ENCODE peak calls at places on chromosomes 1 and 21, in six cellular contexts. N, R, T, C, Z and S are unnamed samples.

GRCh38 chr1:168552961-168553360 is 9.2 kb upstream of the XCL2 start:
- DNase-seq in N (no peak), T (no peak), C (no peak), R (no peak), Z (no peak), S (no peak)

GRCh38 chr1:115078708-115079107 is 10.6 kb downstream of the TSPAN2 start:
- DNase-seq in N (no peak), C (no peak), Z (no peak), T (no peak), R (no peak), S (no peak)

GRCh38 chr1:83641206-83641658 is 357.7 kb downstream of the TTLL7 start:
- DNase-seq in C (no peak), N (no peak), R (no peak), T (no peak), Z (no peak), S (no peak)

GRCh38 chr1:165543651-165544452 is at the start of gene LRRC52:
- DNase-seq in T (peak), N (peak), C (no peak), R (no peak), Z (no peak), S (no peak)

GRCh38 chr1:67723620-67724019 is 38.6 kb downstream of the GADD45A start:
- DNase-seq in Z (no peak), C (no peak), R (no peak), N (no peak), T (no peak), S (no peak)

GRCh38 chr1:156356875-156357534 is 12.0 kb upstream of the RHBG start:
- DNase-seq in C (no peak), N (peak), T (peak), Z (no peak), R (peak), S (peak)

GRCh38 chr1:108617008-108617723 is 43.7 kb downstream of the HENMT1 start:
- DNase-seq in C (no peak), N (no peak), R (no peak), Z (no peak), T (no peak), S (no peak)

GRCh38 chr1:43982241-43982640 is 3.2 kb downstream of the B4GALT2 start:
- DNase-seq in N (no peak), C (no peak), R (no peak), Z (no peak), T (peak), S (no peak)

GRCh38 chr1:233412812-233413211 is 85.3 kb downstream of the MAP3K21 start:
- DNase-seq in T (no peak), R (no peak), Z (no peak), N (no peak), C (no peak), S (no peak)

GRCh38 chr1:23646086-23646485 is 45.5 kb upstream of the RPL11 start:
- DNase-seq in R (no peak), C (no peak), N (no peak), Z (no peak), T (no peak), S (no peak)

GRCh38 chr1:228370941-228371740 is 35.5 kb downstream of the TRIM11 start:
- DNase-seq in C (no peak), Z (no peak), N (no peak), R (no peak), T (peak), S (no peak)

GRCh38 chr1:238558156-238558555 is 667.4 kb upstream of the ZP4 start:
- DNase-seq in C (peak), N (no peak), Z (peak), R (no peak), T (no peak), S (no peak)

GRCh38 chr21:42484966-42485365 is 11.1 kb downstream of the RSPH1 start:
- DNase-seq in N (no peak), R (no peak), C (no peak), Z (no peak), T (no peak), S (no peak)

DNA sequence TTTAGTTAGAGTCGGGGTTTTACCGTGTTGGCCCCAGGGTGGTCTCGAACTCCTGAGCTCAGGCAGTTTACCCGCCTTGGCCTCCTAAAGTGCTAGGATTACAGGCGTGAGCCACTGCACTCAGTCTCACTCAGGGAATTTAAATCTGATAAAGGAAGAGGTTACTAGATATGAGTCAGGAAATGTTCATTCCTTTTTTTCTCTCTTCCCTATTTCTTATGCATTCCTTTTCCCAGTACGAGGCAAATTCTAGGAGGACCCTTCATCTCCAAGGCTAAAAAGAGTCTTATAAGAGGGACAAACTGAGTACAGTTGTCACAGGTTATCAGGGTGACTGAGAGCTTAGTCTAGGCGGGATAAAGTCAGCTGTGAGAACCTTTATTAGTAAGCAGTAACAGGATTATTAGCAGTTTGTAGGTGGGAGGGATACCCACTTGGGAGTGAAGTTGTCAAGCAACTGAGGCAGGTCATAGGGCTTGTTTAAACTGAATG is 9.1 kb downstream of the MACF1 start:
- DNase-seq in C (no peak), Z (no peak), N (no peak), T (no peak), R (no peak), S (no peak)
- H3K4me3 ChIP-seq in C (no peak), Z (no peak), N (no peak), T (no peak), R (no peak), S (no peak)

GRCh38 chr1:177311111-177311510 is 140.4 kb downstream of the BRINP2 start:
- DNase-seq in C (no peak), R (no peak), T (no peak), Z (no peak), N (no peak), S (no peak)

GRCh38 chr1:177307771-177308170 is 137.0 kb downstream of the BRINP2 start:
- DNase-seq in T (no peak), C (no peak), R (no peak), Z (no peak), N (no peak), S (no peak)

GRCh38 chr1:177310326-177310725 is 139.6 kb downstream of the BRINP2 start:
- DNase-seq in R (no peak), Z (no peak), T (no peak), C (no peak), N (no peak), S (no peak)

GRCh38 chr1:177306981-177307380 is 136.2 kb downstream of the BRINP2 start:
- DNase-seq in C (no peak), R (no peak), Z (no peak), N (no peak), T (no peak), S (no peak)

DNA sequence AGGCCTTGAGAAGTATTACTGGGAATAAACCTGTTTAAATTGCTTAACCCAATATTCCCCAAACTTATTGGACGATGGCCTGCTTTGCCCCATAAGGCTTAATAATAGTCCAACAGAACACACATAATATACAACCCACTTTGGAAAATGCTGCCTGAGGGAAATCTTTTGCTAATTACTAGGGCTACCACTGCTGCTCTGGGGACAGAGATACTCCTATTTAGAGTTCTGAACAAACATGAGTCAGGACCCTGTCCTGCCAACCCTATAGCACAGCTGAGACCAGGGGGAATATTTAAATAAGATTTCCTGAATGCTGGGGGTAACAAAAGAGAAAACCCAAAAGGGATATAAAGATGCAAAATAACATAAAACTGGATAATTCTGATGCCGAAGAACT is 139.1 kb downstream of the BRINP2 start:
- DNase-seq in Z (no peak), N (no peak), R (no peak), T (no peak), C (no peak), S (no peak)
- H3K4me3 ChIP-seq in Z (no peak), N (no peak), R (no peak), T (no peak), C (no peak), S (no peak)

GRCh38 chr21:34881894-34882371 is 167.2 kb downstream of the RUNX1 start:
- DNase-seq in T (no peak), C (no peak), N (no peak), Z (no peak), R (no peak), S (no peak)

GRCh38 chr21:34882719-34883131 is 166.4 kb downstream of the RUNX1 start:
- DNase-seq in Z (no peak), C (no peak), R (no peak), N (no peak), T (no peak), S (no peak)

GRCh38 chr21:34885125-34885524 is 164.0 kb downstream of the RUNX1 start:
- DNase-seq in R (no peak), C (no peak), Z (no peak), N (no peak), T (no peak), S (no peak)

GRCh38 chr21:34884346-34884929 is 164.7 kb downstream of the RUNX1 start:
- DNase-seq in Z (no peak), N (no peak), R (no peak), T (no peak), C (no peak), S (no peak)

DNA sequence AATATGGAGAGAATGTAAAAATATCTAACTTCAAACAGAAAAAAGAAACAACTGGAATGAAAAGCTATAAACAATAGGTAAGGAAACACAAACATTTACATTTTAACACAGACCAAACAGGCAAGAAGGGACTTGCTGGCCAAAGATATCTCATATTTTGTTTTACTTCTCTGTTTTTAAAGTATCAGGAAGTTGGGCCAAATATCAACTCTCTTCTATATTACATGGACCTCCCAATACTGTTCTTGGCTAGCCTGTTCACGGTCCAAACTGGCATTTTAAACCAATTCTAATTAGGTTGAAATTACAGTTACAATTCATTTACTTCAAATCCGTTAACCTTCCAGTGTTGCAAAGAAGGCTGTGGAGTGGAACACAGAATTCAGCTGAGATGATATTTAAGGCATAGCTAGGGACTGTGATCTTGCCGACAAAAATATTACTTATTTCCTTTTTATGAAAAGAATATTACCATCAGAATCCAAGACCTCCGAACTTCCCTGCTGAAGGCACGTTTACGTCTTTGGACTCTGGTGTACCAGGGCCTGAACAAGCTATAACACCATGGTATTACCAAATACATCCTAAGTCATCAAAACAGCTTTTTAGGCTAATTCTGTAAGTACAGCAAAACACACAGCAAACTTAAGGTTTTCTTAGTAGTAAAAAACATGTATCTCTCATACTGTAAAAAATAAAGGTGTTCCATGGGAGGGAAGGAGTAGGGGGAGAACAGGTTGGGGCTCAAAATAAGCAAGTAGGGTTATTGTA is 165.4 kb downstream of the RUNX1 start:
- DNase-seq in R (no peak), N (no peak), C (no peak), Z (no peak), T (no peak), S (no peak)
- H3K4me3 ChIP-seq in R (no peak), N (peak), C (peak), Z (peak), T (peak), S (peak)

DNA sequence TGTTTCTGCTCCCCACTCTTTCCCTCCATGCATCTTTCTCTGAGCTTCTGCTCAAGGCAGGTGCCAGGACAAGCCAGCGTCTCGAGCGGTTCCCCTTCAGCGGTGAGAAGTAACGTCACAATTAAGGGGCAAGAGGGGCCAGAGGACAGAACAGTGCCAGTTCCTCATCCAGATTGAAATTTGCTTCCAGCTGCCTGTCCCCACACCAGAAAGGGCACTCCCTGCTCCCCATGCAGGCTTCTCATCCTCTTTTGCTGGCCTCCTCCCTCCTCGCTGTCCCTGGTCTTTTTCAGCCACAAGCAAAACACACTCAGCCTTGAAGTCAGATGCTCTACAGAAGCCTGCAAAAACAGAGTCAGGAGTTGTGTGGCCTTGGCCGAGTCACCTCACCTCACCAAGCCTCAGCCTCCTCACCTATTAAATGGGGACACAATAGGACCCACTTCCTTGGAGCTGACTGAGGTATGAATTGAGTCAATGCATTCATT is 35.0 kb upstream of the ECE1 start:
- DNase-seq in Z (no peak), C (no peak), N (no peak), T (no peak), R (peak), S (no peak)
- H3K4me3 ChIP-seq in Z (no peak), C (no peak), N (no peak), T (no peak), R (no peak), S (peak)

GRCh38 chr1:229718177-229718576 is 92.1 kb downstream of the URB2 start:
- DNase-seq in Z (no peak), C (no peak), N (no peak), T (no peak), R (no peak), S (no peak)

GRCh38 chr1:229716064-229716463 is 90.0 kb downstream of the URB2 start:
- DNase-seq in Z (no peak), T (no peak), C (peak), R (no peak), N (no peak), S (no peak)

GRCh38 chr1:229714964-229715603 is 89.0 kb downstream of the URB2 start:
- DNase-seq in Z (no peak), N (peak), T (no peak), C (no peak), R (peak), S (peak)

GRCh38 chr1:229716692-229717091 is 90.6 kb downstream of the URB2 start:
- DNase-seq in N (no peak), T (no peak), C (no peak), Z (no peak), R (no peak), S (no peak)

GRCh38 chr1:229717774-229718173 is 91.7 kb downstream of the URB2 start:
- DNase-seq in N (no peak), T (no peak), R (no peak), C (no peak), Z (no peak), S (no peak)
- H3K4me3 ChIP-seq in N (peak), T (no peak), R (no peak), C (no peak), Z (no peak), S (no peak)

GRCh38 chr1:216604771-216605170 is 118.5 kb downstream of the ESRRG start:
- DNase-seq in Z (no peak), N (no peak), C (no peak), T (no peak), R (no peak), S (no peak)

GRCh38 chr1:216598448-216598847 is 124.8 kb downstream of the ESRRG start:
- DNase-seq in Z (no peak), R (no peak), C (no peak), T (no peak), N (no peak), S (no peak)

GRCh38 chr1:216599851-216600250 is 123.4 kb downstream of the ESRRG start:
- DNase-seq in C (no peak), Z (no peak), N (no peak), T (no peak), R (no peak), S (no peak)

GRCh38 chr1:216600730-216601426 is 122.4 kb downstream of the ESRRG start:
- DNase-seq in Z (peak), N (peak), C (peak), R (peak), T (peak), S (no peak)

GRCh38 chr1:216601427-216601751 is 121.8 kb downstream of the ESRRG start:
- DNase-seq in R (no peak), N (no peak), Z (no peak), C (no peak), T (no peak), S (no peak)
- H3K4me3 ChIP-seq in R (peak), N (peak), Z (peak), C (peak), T (peak), S (no peak)

GRCh38 chr1:30183895-30184294 is 539.5 kb downstream of the MATN1 start:
- DNase-seq in Z (no peak), C (no peak), R (no peak), N (no peak), T (no peak), S (no peak)

GRCh38 chr1:30183006-30183405 is 540.4 kb downstream of the MATN1 start:
- DNase-seq in C (no peak), R (no peak), T (no peak), N (no peak), Z (no peak), S (no peak)

GRCh38 chr1:30176477-30176876 is 546.9 kb downstream of the MATN1 start:
- DNase-seq in N (no peak), R (no peak), C (no peak), Z (no peak), T (no peak), S (no peak)

GRCh38 chr1:30184393-30185141 is 538.8 kb downstream of the MATN1 start:
- DNase-seq in Z (no peak), T (no peak), N (no peak), R (no peak), C (no peak), S (no peak)

GRCh38 chr1:30179942-30180543 is 543.3 kb downstream of the MATN1 start:
- DNase-seq in Z (no peak), R (no peak), T (no peak), N (no peak), C (no peak), S (no peak)
- H3K4me3 ChIP-seq in Z (no peak), R (no peak), T (no peak), N (no peak), C (no peak), S (no peak)

GRCh38 chr1:53825306-53825705 is 12.8 kb downstream of the NDC1 start:
- DNase-seq in T (no peak), N (no peak), Z (no peak), C (no peak), R (no peak), S (no peak)
- H3K4me3 ChIP-seq in T (no peak), N (no peak), Z (no peak), C (no peak), R (no peak), S (no peak)